ENCODE peak calls at places on chromosomes 12 and 14, in six cellular contexts. Q is activated T-cell treated with anti-CD3 and anti-CD28 coated beads, Interleukin-2, amount 50 U/mL, for 72 hours; V is GM12891; B is HCEC 1CT; A is frontal cortex; L is CD8-positive, alpha-beta memory T cell. W is an unnamed sample.
A peak's percentile ranks its signal among the peaks of the same experiment; 100 is the strongest.

GRCh38 chr14:100547633-100548294 is 39.5 kb downstream of the BEGAIN start:
- DNase-seq in V (no peak), Q (peak; percentile 12), L (peak; percentile 78), B (no peak), A (no peak), W (peak; percentile 64)

GRCh38 chr12:88200029-88200428 is 57.9 kb downstream of the TMTC3 start:
- DNase-seq in B (no peak), V (no peak), A (no peak), Q (no peak), L (no peak), W (no peak)

GRCh38 chr14:80987235-80988032 is 32.0 kb downstream of the TSHR start:
- DNase-seq in L (peak; percentile 56), A (peak; percentile 28), B (peak; percentile 69), V (peak; percentile 32), Q (peak; percentile 65), W (peak; percentile 19)

GRCh38 chr12:28033538-28033915 is 61.0 kb upstream of the PTHLH start:
- DNase-seq in B (peak; percentile 65), L (no peak), A (no peak), Q (no peak), V (no peak), W (no peak)

GRCh38 chr14:22819191-22819988 is 4.2 kb upstream of the SLC7A7 start:
- DNase-seq in L (no peak), A (no peak), Q (no peak), B (no peak), V (no peak), W (no peak)

GRCh38 chr12:57278465-57279453 is 27.8 kb upstream of the STAC3 start:
- DNase-seq in B (no peak), A (no peak), L (no peak), Q (no peak), V (no peak), W (no peak)

GRCh38 chr12:113298861-113299545 is 35.9 kb downstream of the SLC8B1 start:
- DNase-seq in L (no peak), B (no peak), A (no peak), Q (no peak), V (no peak), W (peak; percentile 22)

GRCh38 chr12:65607271-65607880 is 216.9 kb upstream of the HMGA2 start:
- DNase-seq in Q (no peak), A (no peak), L (no peak), V (no peak), B (no peak), W (no peak)

GRCh38 chr12:108939594-108939993 is 59.7 kb downstream of the DAO start:
- DNase-seq in A (no peak), B (no peak), L (peak; percentile 7), V (no peak), Q (no peak), W (no peak)

GRCh38 chr12:111068281-111068680 is 147.9 kb upstream of the MYL2 start:
- DNase-seq in Q (peak; percentile 14), L (peak; percentile 72), B (no peak), A (no peak), V (no peak), W (no peak)

GRCh38 chr12:62653304-62653703 is 186.7 kb downstream of the MON2 start:
- DNase-seq in A (no peak), L (no peak), B (no peak), V (no peak), Q (no peak), W (no peak)

GRCh38 chr14:55927059-55927458 is 191.2 kb upstream of the PELI2 start:
- DNase-seq in A (no peak), Q (no peak), V (no peak), L (no peak), B (no peak), W (no peak)

GRCh38 chr14:55398679-55399078 is 13.0 kb downstream of the ATG14 start:
- DNase-seq in L (no peak), A (no peak), B (peak; percentile 98), V (no peak), Q (no peak), W (peak; percentile 62)

GRCh38 chr12:111598637-111599458 is at the start of gene ATXN2:
- DNase-seq in L (no peak), V (peak; percentile 66), A (peak; percentile 96), B (no peak), Q (peak; percentile 67), W (peak; percentile 69)

GRCh38 chr12:105775351-105775750 is 363.4 kb downstream of the NUAK1 start:
- DNase-seq in V (no peak), L (no peak), B (no peak), A (no peak), Q (no peak), W (no peak)

GRCh38 chr14:76863724-76864407 is 37.7 kb downstream of the LRRC74A start:
- DNase-seq in B (no peak), V (no peak), Q (no peak), L (peak; percentile 12), A (no peak), W (no peak)

GRCh38 chr12:78210894-78211302 is 380.2 kb downstream of the NAV3 start:
- DNase-seq in Q (no peak), L (no peak), A (no peak), B (peak; percentile 80), V (no peak), W (no peak)

GRCh38 chr12:10690906-10691305 is 17.1 kb upstream of the STYK1 start:
- DNase-seq in Q (no peak), A (no peak), V (no peak), L (no peak), B (no peak), W (no peak)

GRCh38 chr14:35940291-35940690 is 114.2 kb downstream of the BRMS1L start:
- DNase-seq in B (no peak), V (no peak), L (no peak), Q (no peak), A (no peak), W (no peak)

GRCh38 chr12:7966558-7966957 is 30.6 kb upstream of the SLC2A3 start:
- DNase-seq in B (peak; percentile 43), Q (peak; percentile 16), A (no peak), L (no peak), V (no peak), W (peak; percentile 12)

GRCh38 chr12:75585309-75585708 is 73.9 kb upstream of the KRR1 start:
- DNase-seq in Q (no peak), A (no peak), L (no peak), B (peak; percentile 92), V (no peak), W (peak; percentile 26)

GRCh38 chr14:105039458-105040205 is 18.7 kb upstream of the CDCA4 start:
- DNase-seq in A (no peak), Q (no peak), L (no peak), V (no peak), B (no peak), W (no peak)

GRCh38 chr14:21454843-21455550 is 926 bp downstream of the CHD8 start:
- DNase-seq in V (no peak), B (no peak), A (no peak), Q (no peak), L (peak; percentile 14), W (no peak)

GRCh38 chr14:74867673-74868072 is 8.3 kb downstream of the PROX2 start:
- DNase-seq in Q (peak; percentile 60), L (peak; percentile 54), B (no peak), A (no peak), V (no peak), W (no peak)

W was measured in MG63.